ENCODE peak calls at places on chromosomes 12 and 14, in four cellular contexts. W, C, Y and J are unnamed samples.

GRCh38 chr12:20367731-20368652 is at the start of gene PDE3A:
- DNase-seq in W (no peak), Y (peak), C (peak), J (peak)

GRCh38 chr12:95446511-95446910 is 27.4 kb upstream of the METAP2 start:
- DNase-seq in Y (peak), W (no peak), C (no peak), J (no peak)

GRCh38 chr12:53825246-53826081 is 73.7 kb upstream of the CISTR start:
- DNase-seq in C (peak), W (no peak), Y (no peak), J (peak)

GRCh38 chr14:34460841-34461240 is 1.2 kb downstream of the SPTSSA start:
- DNase-seq in W (no peak), C (peak), Y (peak), J (peak)

GRCh38 chr12:115375188-115375991 is 691.4 kb upstream of the TBX3 start:
- DNase-seq in Y (no peak), W (no peak), C (peak), J (peak)

GRCh38 chr12:14714437-14714836 is 18.0 kb upstream of the GUCY2C start:
- DNase-seq in Y (no peak), W (no peak), C (no peak), J (no peak)

GRCh38 chr12:46300906-46301305 is 32.1 kb upstream of the SLC38A1 start:
- DNase-seq in C (no peak), Y (no peak), W (no peak), J (no peak)

GRCh38 chr12:13609874-13610273 is 371.5 kb downstream of the GRIN2B start:
- DNase-seq in W (no peak), C (no peak), Y (no peak), J (no peak)

GRCh38 chr12:51823875-51824565 is 24.5 kb downstream of the FIGNL2 start:
- DNase-seq in Y (peak), W (peak), C (peak), J (peak)

GRCh38 chr12:78887008-78887407 is 22.4 kb downstream of the SYT1 start:
- DNase-seq in W (no peak), Y (no peak), C (peak), J (peak)

GRCh38 chr14:61891251-61891650 is 129.0 kb downstream of the SNAPC1 start:
- DNase-seq in W (no peak), C (peak), Y (no peak), J (peak)

GRCh38 chr12:13725049-13725448 is 256.4 kb downstream of the GRIN2B start:
- DNase-seq in Y (no peak), C (no peak), W (no peak), J (peak)

GRCh38 chr12:119130523-119130922 is 48.2 kb upstream of the HSPB8 start:
- DNase-seq in C (no peak), Y (no peak), W (no peak), J (no peak)

GRCh38 chr12:40225984-40226602 is 1.3 kb downstream of the LRRK2 start:
- DNase-seq in W (no peak), C (no peak), Y (no peak), J (no peak)

GRCh38 chr14:99543985-99544384 is 60.0 kb downstream of the CCDC85C start:
- DNase-seq in Y (no peak), C (no peak), W (no peak), J (no peak)

GRCh38 chr12:46372131-46372851 is at the start of gene SLC38A2:
- DNase-seq in Y (peak), C (peak), W (peak), J (peak)

GRCh38 chr14:103509864-103510263 is 12.8 kb downstream of the CKB start:
- DNase-seq in Y (no peak), W (no peak), C (no peak), J (no peak)

GRCh38 chr12:124446364-124446763 is 121.0 kb downstream of the NCOR2 start:
- DNase-seq in Y (no peak), W (no peak), C (no peak), J (no peak)

GRCh38 chr12:110592078-110592477 is 9.0 kb upstream of the PPTC7 start:
- DNase-seq in Y (no peak), C (no peak), W (no peak), J (no peak)

GRCh38 chr14:69460093-69460701 is 24.3 kb upstream of the PLEKHD1 start:
- DNase-seq in W (peak), Y (peak), C (peak), J (peak)

GRCh38 chr12:58310828-58311273 is 369.5 kb downstream of the ATP23 start:
- DNase-seq in W (no peak), C (peak), Y (no peak), J (peak)

GRCh38 chr14:73775339-73776193 is 61.4 kb upstream of the PNMA1 start:
- DNase-seq in Y (no peak), C (peak), W (no peak), J (no peak)

GRCh38 chr12:64494998-64495729 is 43.2 kb downstream of the TBK1 start:
- DNase-seq in C (no peak), Y (no peak), W (no peak), J (no peak)

GRCh38 chr12:72256725-72257124 is 15.4 kb upstream of the TRHDE start:
- DNase-seq in Y (no peak), C (no peak), W (no peak), J (peak)

GRCh38 chr14:92105845-92106094 is 612 bp downstream of the ATXN3 start:
- DNase-seq in Y (peak), W (peak), C (peak), J (peak)

GRCh38 chr14:77730976-77731497 is 23.1 kb downstream of the SLIRP start:
- DNase-seq in W (no peak), C (no peak), Y (no peak), J (no peak)

GRCh38 chr12:91017511-91018263 is 12.9 kb upstream of the EPYC start:
- DNase-seq in W (no peak), C (no peak), Y (no peak), J (no peak)

GRCh38 chr14:61386173-61386772 is 64.9 kb downstream of the PRKCH start:
- DNase-seq in C (no peak), W (no peak), Y (no peak), J (no peak)